ENCODE peak calls at places on chromosomes 13 and 19, in four cellular contexts. R, N, Y and A are unnamed samples.
A peak's percentile ranks its signal among the peaks of the same experiment; 100 is the strongest.

GRCh38 chr19:48506138-48506733 is 5.4 kb downstream of the LMTK3 start:
- DNase-seq in N (no peak), Y (no peak), R (no peak), A (peak; percentile 50)

GRCh38 chr13:29532821-29533220 is 62.7 kb downstream of the SLC7A1 start:
- DNase-seq in R (no peak), N (peak; percentile 70), Y (no peak), A (no peak)

GRCh38 chr19:16772841-16773240 is 53.2 kb downstream of the NWD1 start:
- DNase-seq in Y (no peak), R (no peak), N (no peak), A (no peak)

GRCh38 chr13:20565120-20565736 is 1.7 kb upstream of the IFT88 start:
- DNase-seq in Y (no peak), N (no peak), R (no peak), A (no peak)

GRCh38 chr19:566403-566802 is 6.0 kb upstream of the BSG start:
- DNase-seq in N (no peak), R (no peak), Y (no peak), A (peak; percentile 61)

GRCh38 chr19:18593367-18594095 is 4.9 kb downstream of the REX1BD start:
- DNase-seq in R (no peak), N (no peak), Y (no peak), A (no peak)

GRCh38 chr13:113151745-113152707 is 6.4 kb upstream of the PROZ start:
- DNase-seq in R (no peak), Y (no peak), N (no peak), A (no peak)

GRCh38 chr13:93151277-93151676 is 75.3 kb upstream of the GPC6 start:
- DNase-seq in Y (no peak), N (no peak), R (no peak), A (no peak)

GRCh38 chr13:32987462-32987861 is 28.8 kb upstream of the KL start:
- DNase-seq in R (no peak), Y (no peak), N (no peak), A (no peak)

GRCh38 chr13:32988588-32989256 is 27.5 kb upstream of the KL start:
- DNase-seq in Y (no peak), R (no peak), N (no peak), A (no peak)

GRCh38 chr13:32986552-32986951 is 29.7 kb upstream of the KL start:
- DNase-seq in N (no peak), Y (no peak), R (no peak), A (no peak)

GRCh38 chr13:32983058-32983457 is 33.2 kb upstream of the KL start:
- DNase-seq in R (no peak), N (no peak), Y (no peak), A (no peak)

DNA sequence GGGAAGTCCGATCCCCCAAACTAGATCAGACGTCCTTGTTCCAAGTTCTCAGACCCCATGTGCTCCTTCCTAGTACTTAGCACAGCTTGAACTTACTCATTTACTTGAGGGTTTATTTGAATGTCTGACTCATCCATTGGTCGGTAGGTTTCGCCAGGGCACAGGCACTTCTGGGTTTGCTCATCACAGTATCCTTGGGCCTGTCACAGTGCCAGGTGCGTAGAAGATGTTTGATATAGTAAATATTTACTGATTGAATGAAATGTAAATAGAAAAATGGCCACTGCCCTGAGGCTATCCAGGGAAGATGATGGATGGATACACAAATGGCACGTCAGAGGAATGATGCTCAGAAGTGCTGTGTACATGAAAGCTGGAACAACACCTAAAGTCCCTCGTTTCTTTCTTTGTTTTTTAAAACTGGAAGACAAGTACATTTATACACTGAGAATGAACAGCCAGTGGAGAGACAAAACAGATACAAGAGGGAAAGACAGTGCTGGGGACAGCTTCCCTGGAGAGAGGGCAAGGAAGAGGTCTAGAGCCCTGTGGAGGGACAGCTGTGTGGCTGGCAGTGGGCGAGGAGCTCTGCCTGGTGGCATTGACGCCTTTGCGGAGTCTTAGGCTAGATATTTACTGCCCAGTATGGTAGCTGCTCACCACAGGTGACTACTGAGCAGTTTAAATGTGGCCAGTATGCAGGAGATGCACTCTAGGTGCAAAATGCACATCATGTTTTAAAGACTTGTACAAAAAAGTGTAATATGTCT is 31.2 kb upstream of the KL start:
- DNase-seq in N (peak; percentile 88), R (no peak), Y (no peak), A (no peak)
- H3K4me1 ChIP-seq in N (no peaks in the 10 kb centered on the region), R (no peaks in the 10 kb centered on the region), Y (no peaks in the 10 kb centered on the region), A (no peaks in the 10 kb centered on the region)

GRCh38 chr13:94390881-94391280 is 88.6 kb downstream of the DCT start:
- DNase-seq in Y (no peak), N (no peak), R (no peak), A (no peak)
- H3K27me3 ChIP-seq in Y (no peaks in the 10 kb centered on the region), N (no peaks in the 10 kb centered on the region), R (no peaks in the 10 kb centered on the region), A (no peaks in the 10 kb centered on the region)

GRCh38 chr19:45046355-45046754 is 7.5 kb downstream of the CLASRP start:
- DNase-seq in N (no peak), Y (no peak), R (no peak), A (no peak)
- H3K4me1 ChIP-seq in N (no peaks in the 10 kb centered on the region), Y (peaks cover 17% of the 10 kb centered on the region), R (peaks cover 45% of the 10 kb centered on the region), A (peaks cover 26% of the 10 kb centered on the region)

DNA sequence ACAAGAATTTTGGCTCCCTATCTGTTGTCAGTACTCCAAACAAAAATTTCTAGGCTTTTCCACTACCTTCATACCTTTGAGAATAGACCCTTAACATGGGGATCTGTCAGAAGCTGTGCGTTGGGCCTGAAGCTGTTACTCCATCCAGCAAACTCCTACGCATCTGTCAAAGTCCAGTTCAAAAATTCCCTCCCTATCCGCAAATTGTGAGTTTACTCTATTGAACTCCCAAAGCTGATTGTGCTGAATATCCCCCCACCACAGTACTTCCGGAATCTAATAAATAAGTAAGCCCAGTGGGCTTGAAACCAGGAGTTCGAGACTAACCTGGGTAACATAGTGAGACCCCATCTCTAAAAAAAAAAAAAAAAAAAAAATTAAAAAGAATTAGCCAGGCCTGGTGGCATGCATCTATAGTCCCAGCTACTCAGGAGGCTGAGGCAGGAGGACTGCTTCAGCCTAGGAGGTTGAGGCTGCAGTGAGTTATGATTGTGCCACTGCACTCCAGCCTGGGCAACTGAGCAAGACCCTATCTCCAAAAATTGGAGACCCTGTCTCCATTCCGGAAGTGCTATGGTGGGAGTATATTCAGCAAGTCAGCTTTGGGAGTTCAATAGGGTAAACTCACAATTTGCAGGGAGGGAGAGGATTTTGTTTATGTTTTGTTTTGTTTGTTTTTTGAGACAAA is 930 bp upstream of the FBN3 start:
- DNase-seq in Y (no peak), R (no peak), N (no peak), A (no peak)
- H3K27me3 ChIP-seq in Y (peaks cover 41% of the 10 kb centered on the region), R (no peaks in the 10 kb centered on the region), N (peaks cover 29% of the 10 kb centered on the region), A (no peaks in the 10 kb centered on the region)

GRCh38 chr19:4379383-4380253 is 20.7 kb downstream of the SH3GL1 start:
- DNase-seq in N (no peak), R (peak; percentile 80), Y (no peak), A (no peak)
- H3K4me1 ChIP-seq in N (peaks cover 18% of the 10 kb centered on the region), R (peaks cover 57% of the 10 kb centered on the region), Y (peaks cover 49% of the 10 kb centered on the region), A (peaks cover 28% of the 10 kb centered on the region)

GRCh38 chr13:99855516-99855915 is 116.1 kb downstream of the ZIC5 start:
- DNase-seq in N (no peak), R (no peak), Y (no peak), A (no peak)
- H3K27me3 ChIP-seq in N (no peaks in the 10 kb centered on the region), R (no peaks in the 10 kb centered on the region), Y (no peaks in the 10 kb centered on the region), A (no peaks in the 10 kb centered on the region)

DNA sequence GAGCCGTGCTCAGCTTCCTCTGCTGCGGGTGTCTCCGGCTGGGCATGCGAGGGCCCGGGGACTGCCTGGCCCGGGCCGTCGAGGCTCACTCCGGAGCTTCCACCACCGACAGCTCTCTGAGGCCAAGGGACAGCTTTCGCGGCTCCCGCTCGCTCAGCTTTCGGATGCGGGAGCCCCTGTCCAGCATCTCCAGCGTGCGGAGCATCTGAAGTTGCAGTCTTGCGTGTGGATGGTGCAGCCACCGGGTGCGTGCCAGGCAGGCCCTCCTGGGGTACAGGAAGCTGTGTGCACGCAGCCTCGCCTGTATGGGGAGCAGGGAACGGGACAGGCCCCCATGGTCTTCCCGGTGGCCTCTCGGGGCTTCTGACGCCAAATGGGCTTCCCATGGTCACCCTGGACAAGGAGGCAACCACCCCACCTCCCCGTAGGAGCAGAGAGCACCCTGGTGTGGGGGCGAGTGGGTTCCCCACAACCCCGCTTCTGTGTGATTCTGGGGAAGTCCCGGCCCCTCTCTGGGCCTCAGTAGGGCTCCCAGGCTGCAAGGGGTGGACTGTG is 1.2 kb downstream of the S1PR4 start:
- DNase-seq in R (no peak), N (no peak), Y (no peak), A (no peak)
- H3K4me1 ChIP-seq in R (no peaks in the 10 kb centered on the region), N (no peaks in the 10 kb centered on the region), Y (peaks cover 9% of the 10 kb centered on the region), A (no peaks in the 10 kb centered on the region)